ENCODE peak calls at places on chromosomes 16 and 17, in eight cellular contexts. A is osteocyte; X is ACHN; M is stimulated activated CD4-positive, alpha-beta T cell treated with anti-CD3 and anti-CD28 coated beads, Interleukin-4, amount 100 ng/mL, for 24 hours; V is left cardiac atrium; I is LHCN-M2; W is HEK293T; L is HFF-Myc. D is an unnamed sample.

GRCh38 chr16:57559075-57559790 is 16.8 kb downstream of the ADGRG5 start:
- DNase-seq in A (peak; percentile 68), X (no peak), M (no peak), V (no peak), I (no peak), W (no peak), L (no peak), D (no peak)

GRCh38 chr17:34235389-34236028 is 19.6 kb upstream of the CCL2 start:
- DNase-seq in A (no peak), X (no peak), M (no peak), V (peak; percentile 80), I (no peak), W (no peak), L (no peak), D (peak; percentile 84)

GRCh38 chr17:30389755-30390300 is 11.1 kb downstream of the CPD start:
- DNase-seq in A (no peak), X (no peak), M (no peak), V (no peak), I (no peak), W (no peak), L (no peak), D (no peak)

GRCh38 chr17:4513113-4514032 is 14.7 kb downstream of the SPNS2 start:
- DNase-seq in A (no peak), X (no peak), M (no peak), V (no peak), I (no peak), W (no peak), L (no peak), D (no peak)

GRCh38 chr17:78822552-78822951 is 18.1 kb downstream of the USP36 start:
- DNase-seq in A (no peak), X (no peak), M (no peak), V (no peak), I (no peak), W (no peak), L (peak; percentile 99), D (no peak)

GRCh38 chr16:81752225-81752875 is 26.7 kb upstream of the PLCG2 start:
- DNase-seq in A (no peak), X (no peak), M (no peak), V (peak; percentile 70), I (peak; percentile 9), W (no peak), L (no peak), D (peak; percentile 63)

GRCh38 chr17:58089111-58089510 is 5.9 kb downstream of the DYNLL2 start:
- DNase-seq in A (peak; percentile 49), X (no peak), M (no peak), V (no peak), I (no peak), W (no peak), L (no peak), D (no peak)

GRCh38 chr17:74412581-74412980 is 19.3 kb upstream of the GPRC5C start:
- DNase-seq in A (no peak), X (no peak), M (no peak), V (no peak), I (no peak), W (no peak), L (no peak), D (no peak)

GRCh38 chr17:37698132-37698615 is 46.7 kb downstream of the HNF1B start:
- DNase-seq in A (no peak), X (peak; percentile 62), M (no peak), V (no peak), I (peak; percentile 46), W (no peak), L (no peak), D (no peak)

GRCh38 chr17:76529643-76530488 is 7.6 kb downstream of the CYGB start:
- DNase-seq in A (peak; percentile 91), X (no peak), M (no peak), V (peak; percentile 92), I (peak; percentile 81), W (no peak), L (peak; percentile 75), D (no peak)

GRCh38 chr17:55513885-55514590 is 2.8 kb upstream of the SMIM36 start:
- DNase-seq in A (peak; percentile 86), X (peak; percentile 76), M (peak; percentile 79), V (peak; percentile 69), I (peak; percentile 63), W (peak; percentile 45), L (peak; percentile 39), D (no peak)

GRCh38 chr17:48539177-48539576 is 5.7 kb downstream of the HOXB2 start:
- DNase-seq in A (no peak), X (peak; percentile 73), M (no peak), V (no peak), I (peak; percentile 94), W (no peak), L (no peak), D (no peak)

GRCh38 chr17:7443499-7444485 is 1.1 kb upstream of the CHRNB1 start:
- DNase-seq in A (no peak), X (peak; percentile 21), M (no peak), V (no peak), I (peak; percentile 73), W (no peak), L (no peak), D (no peak)

GRCh38 chr17:77865716-77866115 is 92.8 kb upstream of the TNRC6C start:
- DNase-seq in A (no peak), X (no peak), M (no peak), V (no peak), I (no peak), W (no peak), L (no peak), D (no peak)

GRCh38 chr17:75822119-75822799 is 21.9 kb downstream of the UNC13D start:
- DNase-seq in A (no peak), X (no peak), M (peak; percentile 20), V (no peak), I (no peak), W (no peak), L (no peak), D (no peak)

GRCh38 chr16:88688013-88688778 is 1.9 kb upstream of the SNAI3 start:
- DNase-seq in A (no peak), X (no peak), M (no peak), V (no peak), I (no peak), W (no peak), L (no peak), D (peak; percentile 78)

GRCh38 chr16:14436410-14436955 is 193.6 kb downstream of the PARN start:
- DNase-seq in A (peak; percentile 74), X (no peak), M (no peak), V (no peak), I (peak; percentile 66), W (no peak), L (no peak), D (no peak)

GRCh38 chr16:69762843-69763556 is 868 bp downstream of the WWP2 start:
- DNase-seq in A (no peak), X (peak; percentile 52), M (no peak), V (no peak), I (peak; percentile 24), W (no peak), L (no peak), D (no peak)

GRCh38 chr16:2467301-2468141 is 3.6 kb upstream of the NTN3 start:
- DNase-seq in A (no peak), X (peak; percentile 76), M (no peak), V (peak; percentile 90), I (peak; percentile 75), W (peak; percentile 56), L (no peak), D (peak; percentile 72)

GRCh38 chr16:86195863-86196630 is 297.1 kb downstream of the IRF8 start:
- DNase-seq in A (no peak), X (no peak), M (no peak), V (no peak), I (no peak), W (no peak), L (no peak), D (no peak)

D was measured in right lobe of liver.